ENCODE peak calls at places on chromosomes 12 and 14, in five cellular contexts. One of them, this sample, is unnamed.

GRCh38 chr12:54587315-54587821 is 1.1 kb downstream of the PPP1R1A start:
- DNase-seq in OCI-LY7: no peak
- DNase-seq in lower leg skin: no peak
- DNase-seq in tibial artery: peak
- DNase-seq in GM23338: no peak
- DNase-seq in this sample: no peak

GRCh38 chr12:69161835-69162234 is 77.5 kb upstream of the CPSF6 start:
- DNase-seq in OCI-LY7: no peak
- DNase-seq in lower leg skin: no peak
- DNase-seq in tibial artery: no peak
- DNase-seq in GM23338: no peak
- DNase-seq in this sample: peak

GRCh38 chr12:54589964-54590363 is 1.5 kb upstream of the PPP1R1A start:
- DNase-seq in OCI-LY7: no peak
- DNase-seq in lower leg skin: no peak
- DNase-seq in tibial artery: no peak
- DNase-seq in GM23338: no peak
- DNase-seq in this sample: no peak

GRCh38 chr14:62216121-62216520 is 453.9 kb downstream of the SNAPC1 start:
- DNase-seq in OCI-LY7: no peak
- DNase-seq in lower leg skin: no peak
- DNase-seq in tibial artery: no peak
- DNase-seq in GM23338: no peak
- DNase-seq in this sample: no peak

GRCh38 chr14:101077511-101078074 is 174.1 kb upstream of the RTL1 start:
- DNase-seq in OCI-LY7: no peak
- DNase-seq in lower leg skin: no peak
- DNase-seq in tibial artery: no peak
- DNase-seq in GM23338: peak
- DNase-seq in this sample: peak

GRCh38 chr12:112160611-112161010 is 35.3 kb downstream of the TRAFD1 start:
- DNase-seq in OCI-LY7: no peak
- DNase-seq in lower leg skin: no peak
- DNase-seq in tibial artery: no peak
- DNase-seq in GM23338: no peak
- DNase-seq in this sample: no peak

GRCh38 chr14:55705651-55706340 is 125.8 kb downstream of the KTN1 start:
- DNase-seq in OCI-LY7: no peak
- DNase-seq in lower leg skin: no peak
- DNase-seq in tibial artery: no peak
- DNase-seq in GM23338: no peak
- DNase-seq in this sample: no peak

GRCh38 chr12:130742112-130742511 is 26.0 kb upstream of the RIMBP2 start:
- DNase-seq in OCI-LY7: no peak
- DNase-seq in lower leg skin: no peak
- DNase-seq in tibial artery: no peak
- DNase-seq in GM23338: no peak
- DNase-seq in this sample: no peak

GRCh38 chr12:100926669-100927248 is 132.2 kb downstream of the ANO4 start:
- DNase-seq in OCI-LY7: no peak
- DNase-seq in lower leg skin: no peak
- DNase-seq in tibial artery: no peak
- DNase-seq in GM23338: peak
- DNase-seq in this sample: no peak

GRCh38 chr12:130026608-130027176 is 122.9 kb upstream of the TMEM132D start:
- DNase-seq in OCI-LY7: peak
- DNase-seq in lower leg skin: no peak
- DNase-seq in tibial artery: no peak
- DNase-seq in GM23338: peak
- DNase-seq in this sample: no peak

GRCh38 chr14:56585461-56586084 is 6.0 kb downstream of the TMEM260 start:
- DNase-seq in OCI-LY7: no peak
- DNase-seq in lower leg skin: no peak
- DNase-seq in tibial artery: no peak
- DNase-seq in GM23338: no peak
- DNase-seq in this sample: no peak

GRCh38 chr12:31803306-31804184 is 74.7 kb upstream of the AMN1 start:
- DNase-seq in OCI-LY7: no peak
- DNase-seq in lower leg skin: no peak
- DNase-seq in tibial artery: no peak
- DNase-seq in GM23338: peak
- DNase-seq in this sample: no peak

GRCh38 chr14:99231850-99232401 is 40.1 kb downstream of the BCL11B start:
- DNase-seq in OCI-LY7: no peak
- DNase-seq in lower leg skin: no peak
- DNase-seq in tibial artery: no peak
- DNase-seq in GM23338: peak
- DNase-seq in this sample: no peak

GRCh38 chr12:98896938-98897337 is 251.8 kb downstream of the APAF1 start:
- DNase-seq in OCI-LY7: no peak
- DNase-seq in lower leg skin: no peak
- DNase-seq in tibial artery: no peak
- DNase-seq in GM23338: peak
- DNase-seq in this sample: no peak

GRCh38 chr12:111458773-111459172 is 53.0 kb downstream of the SH2B3 start:
- DNase-seq in OCI-LY7: no peak
- DNase-seq in lower leg skin: no peak
- DNase-seq in tibial artery: peak
- DNase-seq in GM23338: no peak
- DNase-seq in this sample: no peak

GRCh38 chr12:112514456-112514855 is 95.7 kb downstream of the PTPN11 start:
- DNase-seq in OCI-LY7: no peak
- DNase-seq in lower leg skin: no peak
- DNase-seq in tibial artery: no peak
- DNase-seq in GM23338: no peak
- DNase-seq in this sample: no peak

GRCh38 chr14:24136684-24137528 is 912 bp downstream of the PSME1 start:
- DNase-seq in OCI-LY7: no peak
- DNase-seq in lower leg skin: no peak
- DNase-seq in tibial artery: no peak
- DNase-seq in GM23338: peak
- DNase-seq in this sample: no peak

GRCh38 chr12:6471992-6472366 is 1.5 kb upstream of the VAMP1 start:
- DNase-seq in OCI-LY7: no peak
- DNase-seq in lower leg skin: no peak
- DNase-seq in tibial artery: no peak
- DNase-seq in GM23338: no peak
- DNase-seq in this sample: no peak

GRCh38 chr12:87660987-87661769 is 368.0 kb downstream of the C12orf50 start:
- DNase-seq in OCI-LY7: no peak
- DNase-seq in lower leg skin: peak
- DNase-seq in tibial artery: no peak
- DNase-seq in GM23338: no peak
- DNase-seq in this sample: no peak

GRCh38 chr12:16348435-16349131 is 1.1 kb downstream of the MGST1 start:
- DNase-seq in OCI-LY7: peak
- DNase-seq in lower leg skin: no peak
- DNase-seq in tibial artery: no peak
- DNase-seq in GM23338: peak
- DNase-seq in this sample: no peak

GRCh38 chr14:67059576-67059975 is 129.7 kb upstream of the GARIN2 start:
- DNase-seq in OCI-LY7: no peak
- DNase-seq in lower leg skin: no peak
- DNase-seq in tibial artery: no peak
- DNase-seq in GM23338: no peak
- DNase-seq in this sample: no peak

GRCh38 chr12:95837240-95838038 is 21.3 kb upstream of the SNRPF start:
- DNase-seq in OCI-LY7: no peak
- DNase-seq in lower leg skin: no peak
- DNase-seq in tibial artery: no peak
- DNase-seq in GM23338: peak
- DNase-seq in this sample: no peak

GRCh38 chr12:95838125-95838524 is 20.6 kb upstream of the SNRPF start:
- DNase-seq in OCI-LY7: no peak
- DNase-seq in lower leg skin: peak
- DNase-seq in tibial artery: no peak
- DNase-seq in GM23338: no peak
- DNase-seq in this sample: no peak

GRCh38 chr12:95834572-95834971 is 24.2 kb upstream of the SNRPF start:
- DNase-seq in OCI-LY7: no peak
- DNase-seq in lower leg skin: no peak
- DNase-seq in tibial artery: no peak
- DNase-seq in GM23338: no peak
- DNase-seq in this sample: no peak

GRCh38 chr12:95836185-95836609 is 22.6 kb upstream of the SNRPF start:
- DNase-seq in OCI-LY7: no peak
- DNase-seq in lower leg skin: no peak
- DNase-seq in tibial artery: no peak
- DNase-seq in GM23338: no peak
- DNase-seq in this sample: no peak

DNA sequence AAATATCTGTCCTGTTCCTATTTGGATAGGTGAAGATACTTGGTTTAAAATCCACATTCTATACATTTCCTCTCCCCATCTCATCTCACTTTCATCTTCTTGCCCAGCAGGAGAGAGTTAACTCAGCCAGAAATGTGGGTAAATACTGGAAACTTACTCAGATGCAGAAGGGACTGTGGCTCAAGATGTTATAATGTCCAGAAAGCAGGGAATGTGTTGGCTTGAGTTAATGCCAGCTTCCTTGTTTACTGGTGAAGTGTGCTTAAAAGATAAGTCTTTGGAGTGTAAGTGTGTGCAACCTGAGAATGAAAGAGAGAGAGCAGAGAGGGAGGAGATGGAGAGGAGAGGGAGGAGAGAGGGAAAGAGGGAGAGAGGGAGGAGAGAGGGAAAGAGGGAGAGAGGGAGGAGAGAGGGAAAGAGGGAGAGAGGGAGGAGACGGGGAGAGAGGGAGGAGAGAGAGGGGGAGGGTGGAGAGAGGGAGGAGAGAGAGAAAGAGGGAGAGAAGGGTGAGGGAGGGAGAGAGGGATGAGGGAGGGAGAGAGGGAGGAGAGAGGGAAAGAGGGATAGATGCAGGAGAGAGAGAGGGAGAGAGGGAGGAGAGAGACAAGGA is 22.0 kb upstream of the SNRPF start:
- DNase-seq in OCI-LY7: no peak
- DNase-seq in lower leg skin: no peak
- DNase-seq in tibial artery: no peak
- DNase-seq in GM23338: no peak
- DNase-seq in this sample: no peak
- H3K4me3 ChIP-seq in OCI-LY7: no peak
- H3K4me3 ChIP-seq in lower leg skin: no peak
- H3K4me3 ChIP-seq in tibial artery: no peak
- H3K4me3 ChIP-seq in GM23338: no peak
- H3K4me3 ChIP-seq in this sample: no peak

GRCh38 chr14:75525969-75526368 is 3.7 kb downstream of the BATF start:
- DNase-seq in OCI-LY7: no peak
- DNase-seq in lower leg skin: no peak
- DNase-seq in tibial artery: no peak
- DNase-seq in GM23338: no peak
- DNase-seq in this sample: no peak

GRCh38 chr14:75522224-75522764 is at the start of gene BATF:
- DNase-seq in OCI-LY7: peak
- DNase-seq in lower leg skin: peak
- DNase-seq in tibial artery: no peak
- DNase-seq in GM23338: no peak
- DNase-seq in this sample: no peak

GRCh38 chr14:75522919-75523318 is 650 bp downstream of the BATF start:
- DNase-seq in OCI-LY7: no peak
- DNase-seq in lower leg skin: no peak
- DNase-seq in tibial artery: no peak
- DNase-seq in GM23338: no peak
- DNase-seq in this sample: no peak

GRCh38 chr14:75521415-75522199 is 662 bp upstream of the BATF start:
- DNase-seq in OCI-LY7: no peak
- DNase-seq in lower leg skin: no peak
- DNase-seq in tibial artery: no peak
- DNase-seq in GM23338: no peak
- DNase-seq in this sample: no peak

GRCh38 chr14:75523771-75524171 is 1.5 kb downstream of the BATF start:
- DNase-seq in OCI-LY7: no peak
- DNase-seq in lower leg skin: no peak
- DNase-seq in tibial artery: no peak
- DNase-seq in GM23338: no peak
- DNase-seq in this sample: no peak
- H3K4me3 ChIP-seq in OCI-LY7: no peak
- H3K4me3 ChIP-seq in lower leg skin: no peak
- H3K4me3 ChIP-seq in tibial artery: no peak
- H3K4me3 ChIP-seq in GM23338: no peak
- H3K4me3 ChIP-seq in this sample: no peak

GRCh38 chr12:57743769-57744168 is 1.1 kb upstream of the TSPAN31 start:
- DNase-seq in OCI-LY7: no peak
- DNase-seq in lower leg skin: no peak
- DNase-seq in tibial artery: no peak
- DNase-seq in GM23338: no peak
- DNase-seq in this sample: no peak
- H3K4me3 ChIP-seq in OCI-LY7: peak
- H3K4me3 ChIP-seq in lower leg skin: no peak
- H3K4me3 ChIP-seq in tibial artery: no peak
- H3K4me3 ChIP-seq in GM23338: no peak
- H3K4me3 ChIP-seq in this sample: no peak

GRCh38 chr12:102966200-102966941 is 8.9 kb downstream of the ASCL1 start:
- DNase-seq in OCI-LY7: no peak
- DNase-seq in lower leg skin: no peak
- DNase-seq in tibial artery: no peak
- DNase-seq in GM23338: no peak
- DNase-seq in this sample: no peak

GRCh38 chr12:102963796-102964195 is 6.3 kb downstream of the ASCL1 start:
- DNase-seq in OCI-LY7: no peak
- DNase-seq in lower leg skin: no peak
- DNase-seq in tibial artery: no peak
- DNase-seq in GM23338: no peak
- DNase-seq in this sample: no peak

GRCh38 chr12:102962986-102963385 is 5.5 kb downstream of the ASCL1 start:
- DNase-seq in OCI-LY7: no peak
- DNase-seq in lower leg skin: no peak
- DNase-seq in tibial artery: no peak
- DNase-seq in GM23338: no peak
- DNase-seq in this sample: no peak

GRCh38 chr12:102964872-102965271 is 7.4 kb downstream of the ASCL1 start:
- DNase-seq in OCI-LY7: no peak
- DNase-seq in lower leg skin: no peak
- DNase-seq in tibial artery: no peak
- DNase-seq in GM23338: peak
- DNase-seq in this sample: no peak

DNA sequence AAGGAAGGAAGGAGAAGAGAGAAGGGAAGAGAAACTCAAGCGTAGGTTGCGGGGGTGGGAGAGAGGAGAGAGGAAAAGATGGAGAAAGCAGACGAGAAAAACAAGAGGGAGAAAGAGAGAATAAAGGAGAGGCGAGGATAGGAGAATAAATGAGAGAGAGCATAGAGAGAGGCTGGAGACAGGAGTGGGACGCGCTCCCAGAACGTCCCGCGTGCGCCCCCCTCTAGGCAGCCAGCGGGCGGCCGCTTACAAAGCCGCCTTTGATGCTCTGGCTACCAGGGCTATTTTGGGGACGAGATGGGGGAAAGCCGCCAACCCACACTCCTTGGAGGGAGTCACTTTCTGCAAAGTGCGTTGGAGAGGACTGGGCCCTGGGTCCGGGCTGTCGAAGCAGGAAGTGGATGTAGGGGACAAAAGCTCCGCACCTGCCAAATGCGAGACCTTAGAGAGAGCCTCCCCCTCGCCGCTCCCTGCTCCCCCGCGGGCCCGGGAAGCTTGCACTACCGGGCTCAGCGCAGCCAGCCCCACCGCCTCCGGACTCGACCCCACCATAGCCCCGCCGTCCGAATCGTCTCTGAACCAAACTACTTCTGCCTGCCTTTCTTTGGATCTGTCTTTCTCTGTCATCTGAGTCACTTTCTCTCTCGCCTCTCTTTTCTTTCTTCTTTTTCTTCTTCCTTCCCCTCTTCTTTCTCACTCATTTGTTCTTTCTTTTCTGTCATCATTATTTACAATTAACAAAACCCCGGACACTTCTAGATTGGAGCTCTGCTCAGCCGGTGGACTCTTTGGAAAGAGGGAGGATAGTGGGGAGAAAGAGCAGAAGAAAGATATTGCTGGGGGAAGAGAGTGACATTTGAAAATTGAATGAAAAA is 8.0 kb downstream of the ASCL1 start:
- DNase-seq in OCI-LY7: no peak
- DNase-seq in lower leg skin: no peak
- DNase-seq in tibial artery: no peak
- DNase-seq in GM23338: peak
- DNase-seq in this sample: no peak
- H3K4me3 ChIP-seq in OCI-LY7: no peak
- H3K4me3 ChIP-seq in lower leg skin: no peak
- H3K4me3 ChIP-seq in tibial artery: no peak
- H3K4me3 ChIP-seq in GM23338: peak
- H3K4me3 ChIP-seq in this sample: no peak